ENCODE peak calls at places on chromosomes 16 and 17, in four cellular contexts. One of them, this sample, is unnamed.

GRCh38 chr16:67846320-67847063 is at the start of gene NUTF2:
- DNase-seq in H1: peak
- DNase-seq in GM12878: peak
- DNase-seq in HepG2: peak
- DNase-seq in this sample: peak

GRCh38 chr17:59675231-59675630 is 32.0 kb downstream of the PTRH2 start:
- DNase-seq in GM12878: no peak
- DNase-seq in HepG2: no peak
- DNase-seq in H1: no peak
- DNase-seq in this sample: no peak

GRCh38 chr17:39752241-39752831 is 14.6 kb downstream of the GRB7 start:
- DNase-seq in H1: no peak
- DNase-seq in GM12878: no peak
- DNase-seq in HepG2: no peak
- DNase-seq in this sample: no peak

GRCh38 chr16:11310634-11310977 is 29.5 kb upstream of the PRM1 start:
- DNase-seq in GM12878: no peak
- DNase-seq in HepG2: no peak
- DNase-seq in H1: no peak
- DNase-seq in this sample: no peak

GRCh38 chr17:49496183-49496865 is 1.2 kb downstream of the NGFR start:
- DNase-seq in GM12878: no peak
- DNase-seq in HepG2: no peak
- DNase-seq in H1: peak
- DNase-seq in this sample: no peak

GRCh38 chr17:41676058-41676419 is 12.6 kb upstream of the EIF1 start:
- DNase-seq in HepG2: no peak
- DNase-seq in H1: no peak
- DNase-seq in GM12878: no peak
- DNase-seq in this sample: no peak

GRCh38 chr17:7383742-7384488 is 3.0 kb downstream of the TNK1 start:
- DNase-seq in H1: peak
- DNase-seq in GM12878: no peak
- DNase-seq in HepG2: no peak
- DNase-seq in this sample: no peak

GRCh38 chr17:2214047-2214717 is 89.4 kb downstream of the SMG6 start:
- DNase-seq in H1: no peak
- DNase-seq in GM12878: no peak
- DNase-seq in HepG2: no peak
- DNase-seq in this sample: no peak

GRCh38 chr17:75588546-75589016 is 981 bp downstream of the MYO15B start:
- DNase-seq in GM12878: no peak
- DNase-seq in H1: no peak
- DNase-seq in HepG2: no peak
- DNase-seq in this sample: no peak

GRCh38 chr16:4307215-4308037 is 8.4 kb upstream of the GLIS2 start:
- DNase-seq in H1: peak
- DNase-seq in GM12878: peak
- DNase-seq in HepG2: peak
- DNase-seq in this sample: peak

GRCh38 chr16:66844342-66845079 is at the start of gene CA7:
- DNase-seq in HepG2: no peak
- DNase-seq in H1: peak
- DNase-seq in GM12878: no peak
- DNase-seq in this sample: no peak
- H3K9ac ChIP-seq in HepG2: no peak
- H3K9ac ChIP-seq in H1: peak
- H3K9ac ChIP-seq in GM12878: no peak
- H3K9ac ChIP-seq in this sample: peak

GRCh38 chr16:85090166-85090565 is 22.1 kb downstream of the CIBAR2 start:
- DNase-seq in GM12878: no peak
- DNase-seq in HepG2: no peak
- DNase-seq in H1: no peak
- DNase-seq in this sample: no peak
- TF ChIP-seq YY1 in GM12878: no peak
- TF ChIP-seq YY1 in HepG2: no peak
- TF ChIP-seq YY1 in H1: no peak
- TF ChIP-seq YY1 in this sample: no peak

DNA sequence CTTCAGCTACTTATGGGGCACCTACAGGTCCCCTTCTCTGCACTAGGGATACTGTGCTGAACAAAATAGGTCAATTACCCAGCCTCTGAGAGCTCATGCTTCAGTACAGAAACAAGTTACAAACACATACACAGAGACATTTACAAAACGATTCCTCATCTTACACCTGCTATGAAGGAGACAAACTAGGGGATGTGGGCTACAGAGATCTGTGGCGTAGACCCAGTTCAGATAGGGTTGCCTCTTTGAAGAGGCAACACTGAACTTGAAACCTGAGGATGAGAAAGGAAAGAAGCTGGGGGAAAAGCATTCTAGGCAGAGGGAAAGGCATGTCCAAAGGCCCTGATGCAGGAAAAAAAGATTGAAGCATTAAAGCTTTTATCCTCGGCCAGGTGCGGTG is 5.2 kb downstream of the IL21R start:
- DNase-seq in HepG2: no peak
- DNase-seq in GM12878: no peak
- DNase-seq in H1: no peak
- DNase-seq in this sample: no peak
- TF ChIP-seq SUZ12 in HepG2: no peak
- TF ChIP-seq SUZ12 in GM12878: no peak
- TF ChIP-seq SUZ12 in H1: no peak
- TF ChIP-seq SUZ12 in this sample: no peak

GRCh38 chr16:17351471-17352045 is 119.2 kb downstream of the XYLT1 start:
- DNase-seq in HepG2: no peak
- DNase-seq in H1: no peak
- DNase-seq in GM12878: no peak
- DNase-seq in this sample: no peak
- H3K9ac ChIP-seq in HepG2: no peak
- H3K9ac ChIP-seq in H1: no peak
- H3K9ac ChIP-seq in GM12878: no peak
- H3K9ac ChIP-seq in this sample: no peak

DNA sequence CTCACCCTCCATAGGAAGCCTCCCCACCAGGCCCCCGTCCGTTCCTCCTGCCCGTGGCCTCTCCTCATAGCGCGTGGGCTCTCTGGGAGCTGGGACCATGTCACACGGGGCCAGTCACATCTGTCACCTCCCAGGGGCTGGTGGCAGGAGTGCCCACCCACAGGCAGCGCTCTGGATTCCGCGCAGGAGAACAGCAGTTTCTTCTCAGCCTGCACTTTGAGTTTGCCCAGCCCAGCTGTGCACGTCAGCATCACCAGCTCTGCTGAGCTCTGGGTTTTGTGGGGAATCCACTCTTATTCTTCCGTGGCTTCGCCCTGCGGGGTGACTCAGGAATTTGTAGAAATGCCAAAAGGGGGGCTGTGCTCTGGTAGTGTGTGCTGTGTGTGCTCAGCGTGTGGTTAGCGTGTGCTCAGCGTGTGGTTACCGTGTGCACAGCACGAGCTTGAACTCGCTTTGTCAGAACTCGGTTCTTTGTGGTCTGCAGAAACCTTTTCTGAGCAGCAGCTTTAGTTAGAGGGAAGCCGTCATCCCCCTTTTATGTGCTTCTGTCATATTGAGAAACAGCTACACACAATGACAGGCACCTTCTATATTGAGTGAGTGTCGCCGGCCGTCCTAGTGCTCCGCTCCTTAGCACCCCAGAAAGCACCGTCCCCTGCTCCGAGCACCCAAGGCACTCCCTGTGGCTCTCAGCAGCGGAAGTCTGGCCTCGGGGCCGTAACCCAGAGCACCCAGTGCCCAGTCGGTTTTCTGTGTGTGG is 3.3 kb downstream of the ACSF3 start:
- DNase-seq in H1: no peak
- DNase-seq in HepG2: no peak
- DNase-seq in GM12878: no peak
- DNase-seq in this sample: no peak
- TF ChIP-seq YY1 in H1: no peak
- TF ChIP-seq YY1 in HepG2: no peak
- TF ChIP-seq YY1 in GM12878: peak
- TF ChIP-seq YY1 in this sample: no peak

GRCh38 chr17:72602517-72603345 is 481.9 kb downstream of the SOX9 start:
- DNase-seq in GM12878: no peak
- DNase-seq in H1: peak
- DNase-seq in HepG2: no peak
- DNase-seq in this sample: peak
- TF ChIP-seq SUZ12 in GM12878: no peak
- TF ChIP-seq SUZ12 in H1: no peak
- TF ChIP-seq SUZ12 in HepG2: no peak
- TF ChIP-seq SUZ12 in this sample: no peak

DNA sequence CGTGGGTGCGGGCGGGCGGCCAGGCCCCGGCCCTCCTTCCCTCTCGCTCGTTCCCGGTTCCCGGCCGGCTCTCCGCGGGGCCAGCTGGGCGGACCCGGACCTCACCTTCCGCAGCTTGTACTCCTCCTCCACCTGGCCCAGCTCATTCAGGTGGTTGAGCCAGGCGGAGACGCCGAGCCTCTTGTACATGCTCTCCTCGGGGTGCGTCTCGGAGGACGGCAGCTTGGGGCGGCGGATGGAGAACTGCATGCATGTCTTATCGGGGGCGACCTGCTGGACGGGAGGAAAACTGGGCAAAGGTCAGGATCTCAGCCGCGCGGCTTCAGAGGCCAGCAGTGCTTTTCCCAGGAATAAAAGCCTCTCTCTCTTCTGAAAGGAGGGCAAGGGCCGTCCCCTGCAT is 85.4 kb downstream of the TBC1D16 start:
- DNase-seq in GM12878: no peak
- DNase-seq in HepG2: no peak
- DNase-seq in H1: peak
- DNase-seq in this sample: no peak
- H3K9ac ChIP-seq in GM12878: no peak
- H3K9ac ChIP-seq in HepG2: no peak
- H3K9ac ChIP-seq in H1: peak
- H3K9ac ChIP-seq in this sample: peak

DNA sequence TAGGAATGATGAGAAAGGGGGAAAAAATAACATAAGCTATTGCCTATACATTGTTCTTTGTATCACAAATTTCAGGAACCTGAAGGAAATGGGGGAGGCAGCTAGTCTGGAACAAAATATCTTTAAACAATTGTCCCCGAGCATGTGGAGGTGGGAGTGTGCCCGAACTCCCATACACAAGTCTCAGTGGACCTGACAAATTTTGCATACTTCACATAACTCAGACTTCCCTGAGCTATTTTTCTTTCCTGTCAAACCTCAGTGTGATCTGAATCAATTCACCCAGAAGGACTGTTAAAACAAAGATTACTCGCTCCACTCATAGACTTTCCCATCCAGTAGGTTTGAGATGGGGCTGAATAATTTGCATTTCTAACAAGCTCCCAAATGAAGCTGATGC is 1.6 kb upstream of the XPO6 start:
- DNase-seq in HepG2: no peak
- DNase-seq in GM12878: no peak
- DNase-seq in H1: no peak
- DNase-seq in this sample: no peak
- TF ChIP-seq YY1 in HepG2: no peak
- TF ChIP-seq YY1 in GM12878: no peak
- TF ChIP-seq YY1 in H1: no peak
- TF ChIP-seq YY1 in this sample: no peak

DNA sequence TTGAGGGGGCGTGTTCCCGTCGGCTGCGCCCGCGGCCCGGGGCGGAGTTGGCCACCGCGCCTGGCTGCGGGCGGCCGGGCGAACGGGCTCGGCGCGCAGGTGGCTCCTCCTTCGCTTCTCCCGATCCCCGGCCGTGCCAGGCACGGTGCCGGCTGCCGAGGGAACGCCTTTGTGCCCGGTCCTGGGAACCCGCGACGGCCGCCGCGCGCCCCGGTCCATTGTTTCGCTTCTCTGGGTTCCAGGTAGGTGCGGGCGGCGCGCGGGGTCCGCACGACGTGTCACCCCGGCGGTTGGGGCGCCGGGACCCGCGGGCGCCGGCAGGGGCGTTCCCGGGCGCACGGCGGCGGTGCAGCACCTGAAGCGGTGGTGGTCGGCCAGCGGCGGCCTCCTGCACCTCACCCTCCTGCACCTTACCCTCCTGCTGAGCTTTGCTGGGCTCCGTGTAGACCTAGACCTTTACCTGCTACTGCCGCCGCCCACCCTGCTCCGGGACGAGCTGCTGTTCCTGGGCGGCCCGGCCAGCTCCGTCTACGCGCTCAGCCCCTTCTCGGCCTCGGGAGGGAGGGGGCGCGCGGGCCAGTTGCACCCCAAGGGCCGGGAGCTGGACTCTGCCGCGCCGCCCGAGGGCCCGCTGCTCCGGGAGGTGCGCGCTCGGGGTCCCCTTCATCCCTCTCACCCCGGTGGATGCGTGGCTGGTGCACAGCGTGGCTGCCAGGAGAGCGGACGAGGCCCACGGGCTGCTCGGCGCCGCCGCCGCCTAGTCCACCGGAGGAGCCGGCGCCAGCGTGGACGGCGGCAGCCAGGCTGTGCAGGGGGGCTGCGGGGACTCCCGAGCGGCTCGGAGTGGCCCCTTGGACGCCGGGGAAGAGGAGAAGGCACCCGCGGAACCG is 99.9 kb downstream of the EFCAB13 start:
- DNase-seq in HepG2: no peak
- DNase-seq in H1: peak
- DNase-seq in GM12878: no peak
- DNase-seq in this sample: peak
- TF ChIP-seq SUZ12 in HepG2: no peak
- TF ChIP-seq SUZ12 in H1: no peak
- TF ChIP-seq SUZ12 in GM12878: no peak
- TF ChIP-seq SUZ12 in this sample: no peak